ENCODE peak calls at places on chromosomes 7 and 10, in ten cellular contexts. One of them, this sample, is unnamed.

GRCh38 chr7:116776610-116777289 is 85.6 kb upstream of the CAPZA2 start:
- DNase-seq in gastrocnemius medialis: no peak
- DNase-seq in choroid plexus epithelial cell: peak; percentile 65
- DNase-seq in LNCaP clone FGC: no peak
- DNase-seq in kidney: no peak
- DNase-seq in ovary: no peak
- DNase-seq in endodermal cell: no peak
- DNase-seq in HCT116: peak; percentile 97
- DNase-seq in lung: no peak
- DNase-seq in AG04450: no peak
- DNase-seq in this sample: peak; percentile 84

GRCh38 chr7:232571-233455 is 40.4 kb downstream of the FAM20C start:
- DNase-seq in gastrocnemius medialis: no peak
- DNase-seq in choroid plexus epithelial cell: peak; percentile 85
- DNase-seq in LNCaP clone FGC: no peak
- DNase-seq in kidney: no peak
- DNase-seq in ovary: no peak
- DNase-seq in endodermal cell: no peak
- DNase-seq in HCT116: no peak
- DNase-seq in lung: no peak
- DNase-seq in AG04450: no peak
- DNase-seq in this sample: peak; percentile 60

GRCh38 chr10:70528726-70529362 is 50.3 kb downstream of the PALD1 start:
- DNase-seq in gastrocnemius medialis: no peak
- DNase-seq in choroid plexus epithelial cell: peak; percentile 70
- DNase-seq in LNCaP clone FGC: peak; percentile 14
- DNase-seq in kidney: no peak
- DNase-seq in ovary: no peak
- DNase-seq in endodermal cell: peak; percentile 82
- DNase-seq in HCT116: peak; percentile 34
- DNase-seq in lung: no peak
- DNase-seq in AG04450: no peak
- DNase-seq in this sample: peak; percentile 58

GRCh38 chr7:47710201-47710935 is 128.5 kb upstream of the TNS3 start:
- DNase-seq in gastrocnemius medialis: no peak
- DNase-seq in choroid plexus epithelial cell: peak; percentile 48
- DNase-seq in LNCaP clone FGC: no peak
- DNase-seq in kidney: no peak
- DNase-seq in ovary: no peak
- DNase-seq in endodermal cell: no peak
- DNase-seq in HCT116: no peak
- DNase-seq in lung: no peak
- DNase-seq in AG04450: no peak
- DNase-seq in this sample: peak; percentile 75

GRCh38 chr10:32149257-32149955 is 93.2 kb upstream of the KIF5B start:
- DNase-seq in gastrocnemius medialis: peak; percentile 36
- DNase-seq in choroid plexus epithelial cell: peak; percentile 93
- DNase-seq in LNCaP clone FGC: no peak
- DNase-seq in kidney: no peak
- DNase-seq in ovary: peak; percentile 76
- DNase-seq in endodermal cell: peak; percentile 49
- DNase-seq in HCT116: peak; percentile 35
- DNase-seq in lung: peak; percentile 40
- DNase-seq in AG04450: peak; percentile 45
- DNase-seq in this sample: peak; percentile 99

GRCh38 chr10:22340362-22341189 is 4.7 kb upstream of the SPAG6 start:
- DNase-seq in gastrocnemius medialis: no peak
- DNase-seq in choroid plexus epithelial cell: peak; percentile 84
- DNase-seq in LNCaP clone FGC: no peak
- DNase-seq in kidney: peak; percentile 92
- DNase-seq in ovary: peak; percentile 84
- DNase-seq in endodermal cell: peak; percentile 86
- DNase-seq in HCT116: peak; percentile 76
- DNase-seq in lung: peak; percentile 61
- DNase-seq in AG04450: peak; percentile 55
- DNase-seq in this sample: peak; percentile 43

GRCh38 chr10:15168296-15168780 is at the start of gene NMT2:
- DNase-seq in gastrocnemius medialis: no peak
- DNase-seq in choroid plexus epithelial cell: no peak
- DNase-seq in LNCaP clone FGC: peak; percentile 26
- DNase-seq in kidney: peak; percentile 97
- DNase-seq in ovary: peak; percentile 92
- DNase-seq in endodermal cell: peak; percentile 96
- DNase-seq in HCT116: peak; percentile 68
- DNase-seq in lung: no peak
- DNase-seq in AG04450: no peak
- DNase-seq in this sample: no peak

GRCh38 chr7:7265057-7265456 is 82.7 kb downstream of the C1GALT1 start:
- DNase-seq in gastrocnemius medialis: no peak
- DNase-seq in choroid plexus epithelial cell: peak; percentile 46
- DNase-seq in LNCaP clone FGC: no peak
- DNase-seq in kidney: no peak
- DNase-seq in ovary: no peak
- DNase-seq in endodermal cell: no peak
- DNase-seq in HCT116: no peak
- DNase-seq in lung: no peak
- DNase-seq in AG04450: no peak
- DNase-seq in this sample: peak; percentile 50

GRCh38 chr7:137664846-137665245 is 181.9 kb downstream of the DGKI start:
- DNase-seq in gastrocnemius medialis: no peak
- DNase-seq in choroid plexus epithelial cell: no peak
- DNase-seq in LNCaP clone FGC: no peak
- DNase-seq in kidney: no peak
- DNase-seq in ovary: no peak
- DNase-seq in endodermal cell: no peak
- DNase-seq in HCT116: no peak
- DNase-seq in lung: no peak
- DNase-seq in AG04450: no peak
- DNase-seq in this sample: no peak

GRCh38 chr10:52212062-52212461 is 102.0 kb upstream of the DKK1 start:
- DNase-seq in gastrocnemius medialis: peak; percentile 55
- DNase-seq in choroid plexus epithelial cell: peak; percentile 41
- DNase-seq in LNCaP clone FGC: no peak
- DNase-seq in kidney: no peak
- DNase-seq in ovary: no peak
- DNase-seq in endodermal cell: peak; percentile 56
- DNase-seq in HCT116: no peak
- DNase-seq in lung: no peak
- DNase-seq in AG04450: no peak
- DNase-seq in this sample: peak; percentile 47

GRCh38 chr10:52210161-52210560 is 103.9 kb upstream of the DKK1 start:
- DNase-seq in gastrocnemius medialis: no peak
- DNase-seq in choroid plexus epithelial cell: no peak
- DNase-seq in LNCaP clone FGC: no peak
- DNase-seq in kidney: no peak
- DNase-seq in ovary: no peak
- DNase-seq in endodermal cell: no peak
- DNase-seq in HCT116: no peak
- DNase-seq in lung: no peak
- DNase-seq in AG04450: no peak
- DNase-seq in this sample: no peak

GRCh38 chr10:52215745-52216361 is 98.2 kb upstream of the DKK1 start:
- DNase-seq in gastrocnemius medialis: peak; percentile 22
- DNase-seq in choroid plexus epithelial cell: peak; percentile 91
- DNase-seq in LNCaP clone FGC: no peak
- DNase-seq in kidney: no peak
- DNase-seq in ovary: no peak
- DNase-seq in endodermal cell: peak; percentile 67
- DNase-seq in HCT116: peak; percentile 60
- DNase-seq in lung: peak; percentile 36
- DNase-seq in AG04450: peak; percentile 53
- DNase-seq in this sample: peak; percentile 86

GRCh38 chr10:52213511-52213831 is 100.6 kb upstream of the DKK1 start:
- DNase-seq in gastrocnemius medialis: peak; percentile 29
- DNase-seq in choroid plexus epithelial cell: peak; percentile 39
- DNase-seq in LNCaP clone FGC: no peak
- DNase-seq in kidney: no peak
- DNase-seq in ovary: no peak
- DNase-seq in endodermal cell: peak; percentile 60
- DNase-seq in HCT116: no peak
- DNase-seq in lung: no peak
- DNase-seq in AG04450: no peak
- DNase-seq in this sample: peak; percentile 63

DNA sequence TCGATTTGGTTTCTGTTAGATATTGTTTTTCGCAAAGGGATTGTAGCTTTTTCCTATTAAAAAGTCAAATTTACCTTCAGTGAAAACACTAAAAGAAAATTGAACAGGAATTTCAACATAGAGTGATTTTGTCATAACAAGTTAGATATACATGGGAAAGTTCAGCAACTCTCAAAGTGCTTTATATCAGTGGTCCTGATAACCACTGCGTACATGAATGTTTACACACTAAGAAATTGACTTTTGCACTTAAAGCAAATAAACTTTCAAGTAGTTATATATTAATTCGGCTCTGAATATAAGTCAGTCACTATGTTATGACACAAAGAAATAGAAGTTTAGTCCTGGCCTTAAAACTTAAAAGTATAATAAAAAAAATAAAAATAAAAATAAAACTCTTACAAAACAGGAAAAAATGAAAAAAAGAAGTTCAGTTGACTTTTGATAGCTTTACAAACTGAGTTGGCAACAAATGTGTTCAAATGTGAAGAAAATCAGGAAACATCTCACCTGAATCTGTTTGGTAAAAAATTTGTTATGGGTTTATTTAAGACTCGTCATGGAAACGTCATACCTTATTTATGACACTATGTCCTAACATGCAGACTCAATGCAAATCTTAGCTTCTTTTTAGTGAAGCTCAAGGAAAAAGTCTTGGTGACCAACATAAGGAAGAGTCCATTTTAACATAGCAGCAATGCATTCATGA is 101.1 kb upstream of the DKK1 start:
- DNase-seq in gastrocnemius medialis: no peak
- DNase-seq in choroid plexus epithelial cell: peak; percentile 12
- DNase-seq in LNCaP clone FGC: no peak
- DNase-seq in kidney: no peak
- DNase-seq in ovary: no peak
- DNase-seq in endodermal cell: no peak
- DNase-seq in HCT116: no peak
- DNase-seq in lung: no peak
- DNase-seq in AG04450: no peak
- DNase-seq in this sample: peak; percentile 15
- TF ChIP-seq CTCF in gastrocnemius medialis: no peak
- TF ChIP-seq CTCF in choroid plexus epithelial cell: no peak
- TF ChIP-seq CTCF in LNCaP clone FGC: no peak
- TF ChIP-seq CTCF in kidney: no peak
- TF ChIP-seq CTCF in ovary: no peak
- TF ChIP-seq CTCF in endodermal cell: no peak
- TF ChIP-seq CTCF in HCT116: no peak
- TF ChIP-seq CTCF in lung: no peak
- TF ChIP-seq CTCF in AG04450: no peak
- TF ChIP-seq CTCF in this sample: no peak

DNA sequence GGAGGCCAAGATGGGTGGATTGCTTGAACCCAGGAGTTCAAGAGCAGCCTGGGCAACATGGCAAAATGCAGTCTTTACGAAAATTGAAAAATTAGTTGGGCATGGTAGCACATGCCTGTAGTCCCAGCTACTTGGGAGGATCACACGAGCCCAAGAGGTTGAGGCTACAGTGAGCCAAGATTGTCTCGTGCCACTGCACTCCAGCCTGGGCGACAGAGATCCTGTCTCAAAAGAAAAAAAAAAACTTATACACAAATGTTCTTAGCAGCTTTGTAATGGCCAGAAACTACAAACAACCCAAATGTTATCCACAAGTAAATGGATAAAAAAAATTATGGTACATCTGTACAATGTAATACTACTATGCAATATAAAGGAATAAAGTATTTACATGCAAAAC is 12.6 kb downstream of the NT5C2 start:
- DNase-seq in gastrocnemius medialis: no peak
- DNase-seq in choroid plexus epithelial cell: no peak
- DNase-seq in LNCaP clone FGC: no peak
- DNase-seq in kidney: no peak
- DNase-seq in ovary: no peak
- DNase-seq in endodermal cell: no peak
- DNase-seq in HCT116: no peak
- DNase-seq in lung: no peak
- DNase-seq in AG04450: no peak
- DNase-seq in this sample: no peak
- H3K4me3 ChIP-seq in gastrocnemius medialis: no peak overlapping the region
- H3K4me3 ChIP-seq in choroid plexus epithelial cell: no peak overlapping the region
- H3K4me3 ChIP-seq in LNCaP clone FGC: no peak overlapping the region
- H3K4me3 ChIP-seq in kidney: no peak overlapping the region
- H3K4me3 ChIP-seq in ovary: no peak overlapping the region
- H3K4me3 ChIP-seq in endodermal cell: no peak overlapping the region
- H3K4me3 ChIP-seq in HCT116: no peak overlapping the region
- H3K4me3 ChIP-seq in lung: no peak overlapping the region
- H3K4me3 ChIP-seq in AG04450: no peak overlapping the region
- H3K4me3 ChIP-seq in this sample: no peak overlapping the region

DNA sequence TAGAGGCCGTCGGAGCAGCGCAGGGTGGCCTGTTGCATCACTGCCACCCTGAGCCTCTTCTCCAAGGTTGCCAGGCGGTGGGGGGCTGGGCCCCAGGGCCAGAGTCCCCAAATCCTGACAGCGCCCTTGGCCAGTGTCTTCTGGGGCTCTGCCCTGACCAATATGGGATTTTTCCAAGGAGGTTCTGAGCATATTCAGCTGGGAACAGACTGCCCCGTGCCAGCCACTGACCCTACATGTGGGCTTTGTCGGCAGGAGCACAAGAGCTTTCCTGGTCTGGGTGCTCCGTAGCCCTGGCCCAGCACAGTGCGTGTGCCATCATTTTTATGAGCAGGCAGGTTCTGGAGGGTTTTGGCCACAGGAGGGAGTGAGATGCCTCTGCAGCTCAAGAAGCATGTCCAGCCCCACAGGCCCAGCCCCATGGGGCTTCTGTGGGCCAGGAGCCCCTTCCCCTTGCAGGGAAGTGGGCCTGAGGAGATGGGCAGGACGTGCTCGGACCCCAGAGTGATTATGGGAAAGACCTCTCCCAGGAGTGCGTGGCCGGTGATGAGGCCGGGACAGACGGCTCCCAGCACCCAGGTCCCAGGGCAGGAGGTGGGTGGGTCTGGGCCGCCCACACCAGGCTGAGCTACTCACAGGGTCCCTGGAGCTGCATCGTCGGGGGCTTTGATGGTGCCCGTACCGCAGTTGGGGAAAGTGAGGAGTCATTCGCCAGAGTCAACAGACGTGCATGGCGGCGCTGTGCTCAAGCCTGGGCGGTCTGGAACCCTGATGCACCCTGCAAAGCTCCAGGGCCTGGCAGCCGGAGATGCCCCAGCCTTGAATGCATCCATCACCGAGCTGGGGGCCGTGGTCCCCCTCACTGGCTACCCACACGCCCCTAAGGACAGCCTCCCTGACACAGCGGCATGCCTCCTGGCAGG is 66.6 kb downstream of the PWWP2B start:
- DNase-seq in gastrocnemius medialis: peak; percentile 51
- DNase-seq in choroid plexus epithelial cell: peak; percentile 41
- DNase-seq in LNCaP clone FGC: no peak
- DNase-seq in kidney: peak; percentile 57
- DNase-seq in ovary: no peak
- DNase-seq in endodermal cell: peak; percentile 77
- DNase-seq in HCT116: no peak
- DNase-seq in lung: no peak
- DNase-seq in AG04450: no peak
- DNase-seq in this sample: peak; percentile 47
- TF ChIP-seq CTCF in gastrocnemius medialis: peak; percentile 57
- TF ChIP-seq CTCF in choroid plexus epithelial cell: peak; percentile 54
- TF ChIP-seq CTCF in LNCaP clone FGC: peak; percentile 30
- TF ChIP-seq CTCF in kidney: no peak
- TF ChIP-seq CTCF in ovary: no peak
- TF ChIP-seq CTCF in endodermal cell: peak; percentile 58
- TF ChIP-seq CTCF in HCT116: peak; percentile 21
- TF ChIP-seq CTCF in lung: no peak
- TF ChIP-seq CTCF in AG04450: peak; percentile 11
- TF ChIP-seq CTCF in this sample: peak; percentile 51

GRCh38 chr7:92293887-92294616 is 48.3 kb downstream of the ANKIB1 start:
- DNase-seq in gastrocnemius medialis: no peak
- DNase-seq in choroid plexus epithelial cell: peak; percentile 34
- DNase-seq in LNCaP clone FGC: no peak
- DNase-seq in kidney: no peak
- DNase-seq in ovary: no peak
- DNase-seq in endodermal cell: no peak
- DNase-seq in HCT116: no peak
- DNase-seq in lung: no peak
- DNase-seq in AG04450: no peak
- DNase-seq in this sample: peak; percentile 41
- H3K4me3 ChIP-seq in gastrocnemius medialis: no peak overlapping the region
- H3K4me3 ChIP-seq in choroid plexus epithelial cell: no peak overlapping the region
- H3K4me3 ChIP-seq in LNCaP clone FGC: no peak overlapping the region
- H3K4me3 ChIP-seq in kidney: peak overlapping the region; percentile 55
- H3K4me3 ChIP-seq in ovary: peak overlapping the region; percentile 1
- H3K4me3 ChIP-seq in endodermal cell: no peak overlapping the region
- H3K4me3 ChIP-seq in HCT116: no peak overlapping the region
- H3K4me3 ChIP-seq in lung: no peak overlapping the region
- H3K4me3 ChIP-seq in AG04450: no peak overlapping the region
- H3K4me3 ChIP-seq in this sample: peak overlapping the region; percentile 0

This sample was measured in fibroblast of the aortic adventitia.